ENCODE peak calls at places on chromosome 9, in nine cellular contexts. D, K, W, X, L, O, R, E and U are unnamed samples.

GRCh38 chr9:34809504-34810186 is 99.7 kb upstream of the CCL21 start:
- DNase-seq in K (no peak), W (no peak), D (peak; percentile 53), L (peak; percentile 9), X (no peak), E (no peak), R (no peak), O (peak; percentile 23), U (no peak)

GRCh38 chr9:99978221-99978620 is 71.8 kb downstream of the STX17 start:
- DNase-seq in R (no peak), E (no peak), D (no peak), W (no peak), K (no peak), O (no peak), X (no peak), L (no peak), U (no peak)

GRCh38 chr9:97109194-97109811 is 70.4 kb upstream of the CTSV start:
- DNase-seq in X (no peak), E (peak; percentile 14), K (peak; percentile 16), R (peak; percentile 9), L (peak; percentile 69), W (peak; percentile 58), D (no peak), O (peak; percentile 34), U (peak; percentile 50)

GRCh38 chr9:108468364-108468763 is 387.4 kb downstream of the ACTL7B start:
- DNase-seq in X (no peak), K (no peak), R (no peak), E (peak; percentile 1), D (peak; percentile 41), L (peak; percentile 49), O (no peak), W (no peak), U (peak; percentile 53)

GRCh38 chr9:17578911-17579793 is at the start of gene SH3GL2:
- DNase-seq in E (no peak), D (peak; percentile 35), K (no peak), W (no peak), R (no peak), L (peak; percentile 35), X (no peak), O (peak; percentile 26), U (no peak)

GRCh38 chr9:135920256-135920930 is 13.0 kb upstream of the CAMSAP1 start:
- DNase-seq in R (no peak), W (no peak), O (no peak), K (no peak), L (no peak), E (no peak), D (no peak), X (no peak), U (no peak)

GRCh38 chr9:93295456-93296076 is 111.6 kb downstream of the WNK2 start:
- DNase-seq in K (no peak), O (no peak), W (no peak), X (no peak), R (no peak), L (no peak), E (peak; percentile 37), D (no peak), U (peak; percentile 24)

GRCh38 chr9:84857224-84857623 is 187.7 kb downstream of the NTRK2 start:
- DNase-seq in W (peak; percentile 17), X (no peak), E (no peak), R (no peak), D (no peak), L (no peak), K (peak; percentile 49), O (no peak), U (no peak)

GRCh38 chr9:120510816-120511215 is 69.2 kb downstream of the CDK5RAP2 start:
- DNase-seq in L (no peak), O (no peak), E (no peak), R (no peak), W (no peak), K (no peak), D (no peak), X (no peak), U (no peak)

GRCh38 chr9:130990362-130991226 is 18.4 kb upstream of the LAMC3 start:
- DNase-seq in D (no peak), L (no peak), W (no peak), O (no peak), K (no peak), R (no peak), E (no peak), X (no peak), U (no peak)

GRCh38 chr9:126093771-126094170 is 232.9 kb upstream of the MVB12B start:
- DNase-seq in D (no peak), L (no peak), O (no peak), W (no peak), E (no peak), K (no peak), X (no peak), R (no peak), U (peak; percentile 12)

GRCh38 chr9:73911814-73912213 is 585.3 kb upstream of the RORB start:
- DNase-seq in X (no peak), O (no peak), K (no peak), D (no peak), W (no peak), L (no peak), E (no peak), R (no peak), U (no peak)

GRCh38 chr9:70060148-70060882 is 16.7 kb downstream of the MAMDC2 start:
- DNase-seq in K (no peak), D (no peak), O (no peak), W (no peak), X (no peak), E (no peak), R (no peak), L (peak; percentile 25), U (no peak)

GRCh38 chr9:114314256-114314867 is 8.5 kb upstream of the ORM1 start:
- DNase-seq in K (no peak), L (peak; percentile 23), W (no peak), R (no peak), E (no peak), X (no peak), D (no peak), O (no peak), U (no peak)

GRCh38 chr9:96618209-96619108 is 1.2 kb downstream of the CDC14B start:
- DNase-seq in K (peak; percentile 59), X (peak; percentile 46), R (no peak), D (no peak), W (peak; percentile 43), E (peak; percentile 24), O (peak; percentile 56), L (peak; percentile 43), U (peak; percentile 15)

GRCh38 chr9:81787747-81788632 is 98.6 kb upstream of the TLE1 start:
- DNase-seq in X (peak; percentile 55), D (no peak), R (peak; percentile 78), E (no peak), O (peak; percentile 56), K (peak; percentile 96), W (no peak), L (peak; percentile 66), U (no peak)

GRCh38 chr9:94639045-94639995 is at the start of gene FBP1:
- DNase-seq in K (no peak), R (no peak), W (no peak), X (peak; percentile 51), D (peak; percentile 21), L (no peak), E (peak; percentile 86), O (peak; percentile 73), U (peak; percentile 90)

GRCh38 chr9:91156451-91157234 is 205.1 kb downstream of the AUH start:
- DNase-seq in W (no peak), D (no peak), X (no peak), O (no peak), E (no peak), L (no peak), R (no peak), K (peak; percentile 48), U (no peak)

GRCh38 chr9:34633851-34634550 is 3.6 kb downstream of the SIGMAR1 start:
- DNase-seq in R (no peak), O (no peak), K (peak; percentile 62), L (peak; percentile 51), W (peak; percentile 49), D (peak; percentile 79), X (no peak), E (peak; percentile 80), U (peak; percentile 93)

GRCh38 chr9:38335686-38336085 is 56.8 kb upstream of the ALDH1B1 start:
- DNase-seq in K (no peak), X (no peak), D (no peak), L (no peak), W (no peak), E (no peak), O (no peak), R (no peak), U (no peak)

GRCh38 chr9:114503009-114503408 is 2.3 kb downstream of the WHRN start:
- DNase-seq in R (no peak), L (no peak), E (peak; percentile 41), K (no peak), D (no peak), O (no peak), X (no peak), W (no peak), U (no peak)

GRCh38 chr9:111399772-111400563 is 69.9 kb upstream of the OR2K2 start:
- DNase-seq in O (no peak), D (no peak), W (no peak), E (no peak), R (peak; percentile 4), L (peak; percentile 56), X (no peak), K (peak; percentile 10), U (peak; percentile 33)

GRCh38 chr9:98347642-98348041 is 92.2 kb upstream of the TBC1D2 start:
- DNase-seq in W (no peak), D (no peak), E (no peak), L (no peak), O (no peak), K (no peak), R (no peak), X (no peak), U (no peak)

GRCh38 chr9:134571326-134571871 is 70.2 kb upstream of the COL5A1 start:
- DNase-seq in D (no peak), W (no peak), L (no peak), E (no peak), K (no peak), O (no peak), R (no peak), X (no peak), U (no peak)

GRCh38 chr9:94984891-94985476 is 258.5 kb downstream of the AOPEP start:
- DNase-seq in X (no peak), D (no peak), E (no peak), L (no peak), O (no peak), K (no peak), W (peak; percentile 6), R (no peak), U (no peak)